ENCODE peak calls at places on chromosome 2, in five cellular contexts. S, F, M, N and C are unnamed samples.

GRCh38 chr2:240231838-240232244 is 91.4 kb upstream of the OTOS start:
- DNase-seq in S (no peak), F (peak; percentile 23), M (no peak), N (no peak), C (no peak)

GRCh38 chr2:109381327-109381820 is 232.4 kb downstream of the SEPTIN10 start:
- DNase-seq in S (no peak), F (no peak), M (no peak), N (no peak), C (no peak)

GRCh38 chr2:173210270-173211196 is 134.9 kb downstream of the MAP3K20 start:
- DNase-seq in S (peak; percentile 89), F (no peak), M (peak; percentile 83), N (peak; percentile 72), C (peak; percentile 22)

GRCh38 chr2:150279673-150280072 is 207.8 kb downstream of the RND3 start:
- DNase-seq in S (no peak), F (no peak), M (no peak), N (no peak), C (no peak)

GRCh38 chr2:219369447-219369861 is 18.3 kb downstream of the DNPEP start:
- DNase-seq in S (no peak), F (no peak), M (peak; percentile 40), N (no peak), C (no peak)

GRCh38 chr2:173217106-173217840 is 137.4 kb upstream of the CDCA7 start:
- DNase-seq in S (peak; percentile 27), F (no peak), M (no peak), N (no peak), C (no peak)

GRCh38 chr2:206915136-206915535 is 24.2 kb upstream of the CPO start:
- DNase-seq in S (no peak), F (no peak), M (no peak), N (peak; percentile 36), C (no peak)

GRCh38 chr2:233434666-233435375 is 80.5 kb downstream of the DGKD start:
- DNase-seq in S (no peak), F (peak; percentile 12), M (no peak), N (no peak), C (no peak)

GRCh38 chr2:137435176-137435575 is 529.1 kb upstream of the HNMT start:
- DNase-seq in S (no peak), F (no peak), M (no peak), N (no peak), C (no peak)